ENCODE peak calls at places on chromosomes 2 and 18, in eight cellular contexts. One of them, this sample, is unnamed.

GRCh38 chr2:96537734-96538486 is 1.4 kb downstream of the ARID5A start:
- DNase-seq in amniotic stem cell: no peak
- DNase-seq in activated gamma-delta T cell treated with Interleukin-2 at 50 U/mL for 16 hours: peak; percentile 50
- DNase-seq in omental fat pad: no peak
- DNase-seq in LoVo: no peak
- DNase-seq in M059J: no peak
- DNase-seq in adipocyte: no peak
- DNase-seq in IMR-90: no peak
- DNase-seq in this sample: no peak

GRCh38 chr2:60861736-60862135 is 19.6 kb upstream of the REL start:
- DNase-seq in amniotic stem cell: no peak
- DNase-seq in activated gamma-delta T cell treated with Interleukin-2 at 50 U/mL for 16 hours: no peak
- DNase-seq in omental fat pad: no peak
- DNase-seq in LoVo: no peak
- DNase-seq in M059J: no peak
- DNase-seq in adipocyte: no peak
- DNase-seq in IMR-90: no peak
- DNase-seq in this sample: no peak

GRCh38 chr2:118123561-118124232 is 35.4 kb downstream of the INSIG2 start:
- DNase-seq in amniotic stem cell: no peak
- DNase-seq in activated gamma-delta T cell treated with Interleukin-2 at 50 U/mL for 16 hours: no peak
- DNase-seq in omental fat pad: no peak
- DNase-seq in LoVo: peak; percentile 91
- DNase-seq in M059J: peak; percentile 93
- DNase-seq in adipocyte: peak; percentile 46
- DNase-seq in IMR-90: peak; percentile 52
- DNase-seq in this sample: peak; percentile 93

GRCh38 chr18:6843308-6843707 is 113.8 kb downstream of the ARHGAP28 start:
- DNase-seq in amniotic stem cell: no peak
- DNase-seq in activated gamma-delta T cell treated with Interleukin-2 at 50 U/mL for 16 hours: no peak
- DNase-seq in omental fat pad: no peak
- DNase-seq in LoVo: no peak
- DNase-seq in M059J: no peak
- DNase-seq in adipocyte: no peak
- DNase-seq in IMR-90: no peak
- DNase-seq in this sample: no peak

GRCh38 chr2:40281021-40281940 is 170.6 kb downstream of the SLC8A1 start:
- DNase-seq in amniotic stem cell: peak; percentile 47
- DNase-seq in activated gamma-delta T cell treated with Interleukin-2 at 50 U/mL for 16 hours: no peak
- DNase-seq in omental fat pad: no peak
- DNase-seq in LoVo: no peak
- DNase-seq in M059J: peak; percentile 87
- DNase-seq in adipocyte: peak; percentile 82
- DNase-seq in IMR-90: peak; percentile 89
- DNase-seq in this sample: peak; percentile 67

GRCh38 chr2:197804758-197805597 is 585 bp downstream of the PLCL1 start:
- DNase-seq in amniotic stem cell: no peak
- DNase-seq in activated gamma-delta T cell treated with Interleukin-2 at 50 U/mL for 16 hours: peak; percentile 21
- DNase-seq in omental fat pad: peak; percentile 22
- DNase-seq in LoVo: no peak
- DNase-seq in M059J: peak; percentile 3
- DNase-seq in adipocyte: peak; percentile 66
- DNase-seq in IMR-90: peak; percentile 6
- DNase-seq in this sample: no peak

GRCh38 chr2:31213883-31214637 is 3.3 kb downstream of the CAPN14 start:
- DNase-seq in amniotic stem cell: no peak
- DNase-seq in activated gamma-delta T cell treated with Interleukin-2 at 50 U/mL for 16 hours: no peak
- DNase-seq in omental fat pad: no peak
- DNase-seq in LoVo: no peak
- DNase-seq in M059J: no peak
- DNase-seq in adipocyte: no peak
- DNase-seq in IMR-90: no peak
- DNase-seq in this sample: no peak

GRCh38 chr2:171703574-171704347 is 16.5 kb downstream of the DYNC1I2 start:
- DNase-seq in amniotic stem cell: peak; percentile 18
- DNase-seq in activated gamma-delta T cell treated with Interleukin-2 at 50 U/mL for 16 hours: no peak
- DNase-seq in omental fat pad: no peak
- DNase-seq in LoVo: peak; percentile 39
- DNase-seq in M059J: peak; percentile 37
- DNase-seq in adipocyte: peak; percentile 78
- DNase-seq in IMR-90: peak; percentile 56
- DNase-seq in this sample: peak; percentile 8

GRCh38 chr2:119338826-119339561 is 27.6 kb downstream of the C2orf76 start:
- DNase-seq in amniotic stem cell: no peak
- DNase-seq in activated gamma-delta T cell treated with Interleukin-2 at 50 U/mL for 16 hours: peak; percentile 56
- DNase-seq in omental fat pad: no peak
- DNase-seq in LoVo: no peak
- DNase-seq in M059J: no peak
- DNase-seq in adipocyte: no peak
- DNase-seq in IMR-90: no peak
- DNase-seq in this sample: no peak

GRCh38 chr2:64362562-64363026 is 91.4 kb upstream of the LGALSL start:
- DNase-seq in amniotic stem cell: no peak
- DNase-seq in activated gamma-delta T cell treated with Interleukin-2 at 50 U/mL for 16 hours: no peak
- DNase-seq in omental fat pad: no peak
- DNase-seq in LoVo: peak; percentile 85
- DNase-seq in M059J: no peak
- DNase-seq in adipocyte: no peak
- DNase-seq in IMR-90: no peak
- DNase-seq in this sample: no peak

GRCh38 chr2:226660524-226660923 is 139.1 kb downstream of the IRS1 start:
- DNase-seq in amniotic stem cell: no peak
- DNase-seq in activated gamma-delta T cell treated with Interleukin-2 at 50 U/mL for 16 hours: no peak
- DNase-seq in omental fat pad: no peak
- DNase-seq in LoVo: no peak
- DNase-seq in M059J: peak; percentile 88
- DNase-seq in adipocyte: peak; percentile 89
- DNase-seq in IMR-90: peak; percentile 85
- DNase-seq in this sample: peak; percentile 68

GRCh38 chr2:58047373-58047674 is 718 bp downstream of the VRK2 start:
- DNase-seq in amniotic stem cell: no peak
- DNase-seq in activated gamma-delta T cell treated with Interleukin-2 at 50 U/mL for 16 hours: no peak
- DNase-seq in omental fat pad: no peak
- DNase-seq in LoVo: no peak
- DNase-seq in M059J: no peak
- DNase-seq in adipocyte: no peak
- DNase-seq in IMR-90: no peak
- DNase-seq in this sample: no peak

This sample was measured in A172.